ENCODE peak calls at places on chromosomes 13 and 19, in nine cellular contexts. N, X, M, C, L, Z, S, H and R are unnamed samples.

GRCh38 chr19:11194173-11194572 is 3.2 kb downstream of the KANK2 start:
- DNase-seq in N (no peak), X (no peak), M (no peak), C (no peak), L (no peak), Z (no peak), S (no peak), H (no peak), R (no peak)

GRCh38 chr19:10095948-10096614 is 6.4 kb downstream of the ANGPTL6 start:
- DNase-seq in N (peak), X (peak), M (peak), C (peak), L (peak), Z (peak), S (peak), H (peak), R (peak)

GRCh38 chr19:33947565-33947964 is 150.9 kb downstream of the KCTD15 start:
- DNase-seq in N (no peak), X (no peak), M (no peak), C (no peak), L (no peak), Z (no peak), S (peak), H (no peak), R (no peak)

GRCh38 chr13:49421391-49421790 is 22.5 kb downstream of the CAB39L start:
- DNase-seq in N (no peak), X (no peak), M (no peak), C (no peak), L (no peak), Z (no peak), S (no peak), H (peak), R (no peak)

GRCh38 chr13:102799544-102800144 is 725 bp downstream of the BIVM start:
- DNase-seq in N (no peak), X (no peak), M (peak), C (no peak), L (peak), Z (peak), S (no peak), H (no peak), R (peak)

GRCh38 chr19:15292847-15293582 is 39.3 kb downstream of the BRD4 start:
- DNase-seq in N (no peak), X (no peak), M (no peak), C (no peak), L (peak), Z (no peak), S (no peak), H (peak), R (peak)

GRCh38 chr13:23610966-23611486 is 40.8 kb downstream of the TNFRSF19 start:
- DNase-seq in N (no peak), X (no peak), M (no peak), C (no peak), L (no peak), Z (no peak), S (no peak), H (no peak), R (no peak)

GRCh38 chr13:94660695-94661324 is 51.5 kb downstream of the SOX21 start:
- DNase-seq in N (peak), X (no peak), M (peak), C (no peak), L (no peak), Z (no peak), S (no peak), H (no peak), R (peak)

GRCh38 chr13:45496942-45497341 is 32.2 kb downstream of the COG3 start:
- DNase-seq in N (peak), X (no peak), M (no peak), C (no peak), L (no peak), Z (no peak), S (no peak), H (no peak), R (no peak)

GRCh38 chr13:112441779-112442310 is 65.7 kb downstream of the SPACA7 start:
- DNase-seq in N (no peak), X (no peak), M (no peak), C (no peak), L (no peak), Z (no peak), S (no peak), H (no peak), R (no peak)

GRCh38 chr13:46679369-46680180 is 117.4 kb downstream of the ESD start:
- DNase-seq in N (peak), X (no peak), M (peak), C (peak), L (no peak), Z (no peak), S (no peak), H (peak), R (peak)

GRCh38 chr13:23949736-23950135 is 52.4 kb upstream of the C1QTNF9B start:
- DNase-seq in N (no peak), X (no peak), M (no peak), C (no peak), L (no peak), Z (no peak), S (no peak), H (no peak), R (no peak)

GRCh38 chr13:111225184-111225583 is 95.3 kb upstream of the TEX29 start:
- DNase-seq in N (no peak), X (no peak), M (no peak), C (no peak), L (no peak), Z (no peak), S (no peak), H (no peak), R (no peak)

GRCh38 chr13:35891973-35892441 is 239.2 kb downstream of the DCLK1 start:
- DNase-seq in N (no peak), X (no peak), M (no peak), C (no peak), L (no peak), Z (no peak), S (no peak), H (no peak), R (peak)

GRCh38 chr13:113210834-113211233 is 1.4 kb downstream of the CUL4A start:
- DNase-seq in N (no peak), X (no peak), M (no peak), C (no peak), L (no peak), Z (no peak), S (no peak), H (no peak), R (no peak)

GRCh38 chr13:96935971-96936370 is 58.3 kb downstream of the OXGR1 start:
- DNase-seq in N (no peak), X (no peak), M (no peak), C (no peak), L (no peak), Z (no peak), S (peak), H (no peak), R (no peak)

GRCh38 chr19:17557461-17557860 is 2.0 kb downstream of the COLGALT1 start:
- DNase-seq in N (no peak), X (peak), M (no peak), C (no peak), L (no peak), Z (no peak), S (no peak), H (no peak), R (peak)

GRCh38 chr19:18284710-18285430 is 3.4 kb upstream of the JUND start:
- DNase-seq in N (no peak), X (no peak), M (no peak), C (no peak), L (no peak), Z (no peak), S (no peak), H (no peak), R (no peak)

GRCh38 chr19:3012522-3013260 is 16.4 kb downstream of the TLE2 start:
- DNase-seq in N (no peak), X (no peak), M (no peak), C (no peak), L (no peak), Z (no peak), S (no peak), H (no peak), R (no peak)

GRCh38 chr13:26558074-26558805 is 757 bp downstream of the WASF3 start:
- DNase-seq in N (no peak), X (no peak), M (no peak), C (no peak), L (no peak), Z (no peak), S (no peak), H (no peak), R (peak)

GRCh38 chr13:100519626-100520025 is 69.0 kb downstream of the GGACT start:
- DNase-seq in N (no peak), X (no peak), M (no peak), C (no peak), L (no peak), Z (no peak), S (no peak), H (no peak), R (no peak)

GRCh38 chr13:33193428-33193974 is 92.1 kb downstream of the STARD13 start:
- DNase-seq in N (no peak), X (no peak), M (no peak), C (no peak), L (no peak), Z (no peak), S (no peak), H (no peak), R (no peak)

GRCh38 chr13:45718063-45718462 is 15.9 kb downstream of the CBY2 start:
- DNase-seq in N (peak), X (no peak), M (peak), C (no peak), L (no peak), Z (no peak), S (no peak), H (no peak), R (peak)

GRCh38 chr19:2014731-2015610 is 543 bp downstream of the BTBD2 start:
- DNase-seq in N (no peak), X (no peak), M (no peak), C (no peak), L (no peak), Z (no peak), S (no peak), H (no peak), R (no peak)

GRCh38 chr19:8490873-8491272 is 11.6 kb downstream of the PRAM1 start:
- DNase-seq in N (no peak), X (peak), M (no peak), C (no peak), L (no peak), Z (no peak), S (no peak), H (no peak), R (no peak)

GRCh38 chr13:63435668-63436275 is 2020.1 kb upstream of the PCDH20 start:
- DNase-seq in N (peak), X (no peak), M (peak), C (no peak), L (no peak), Z (no peak), S (no peak), H (no peak), R (peak)

GRCh38 chr13:30140973-30141372 is 166.4 kb downstream of the KATNAL1 start:
- DNase-seq in N (no peak), X (no peak), M (no peak), C (no peak), L (no peak), Z (no peak), S (no peak), H (no peak), R (no peak)

GRCh38 chr13:24511019-24511823 is 1.4 kb downstream of the PARP4 start:
- DNase-seq in N (peak), X (no peak), M (peak), C (peak), L (no peak), Z (no peak), S (no peak), H (peak), R (peak)

GRCh38 chr19:51660975-51661600 is 14.5 kb upstream of the SIGLEC14 start:
- DNase-seq in N (peak), X (no peak), M (peak), C (peak), L (no peak), Z (peak), S (no peak), H (peak), R (peak)